ENCODE peak calls at places on chromosome 11, in six cellular contexts. V, A, L, O, N and B are unnamed samples.

GRCh38 chr11:99601179-99601578 is 580.4 kb downstream of the CNTN5 start:
- DNase-seq in L (no peak), O (no peak), N (no peak), A (no peak), V (no peak), B (no peak)

GRCh38 chr11:30733748-30734147 is 147.6 kb upstream of the MPPED2 start:
- DNase-seq in A (no peak), V (no peak), L (no peak), O (no peak), N (no peak), B (no peak)

GRCh38 chr11:134841411-134841810 is 429.4 kb upstream of the B3GAT1 start:
- DNase-seq in L (no peak), O (no peak), A (no peak), V (no peak), N (no peak), B (no peak)

GRCh38 chr11:43579171-43579918 is 101.2 kb upstream of the HSD17B12 start:
- DNase-seq in L (no peak), O (peak; percentile 31), N (no peak), A (no peak), V (no peak), B (peak; percentile 61)

GRCh38 chr11:68905421-68906360 is 2.0 kb downstream of the IGHMBP2 start:
- DNase-seq in L (no peak), N (no peak), A (no peak), O (no peak), V (no peak), B (no peak)

GRCh38 chr11:48110509-48110766 is 106.2 kb upstream of the OR4B1 start:
- DNase-seq in A (no peak), L (no peak), V (no peak), O (no peak), N (no peak), B (no peak)

GRCh38 chr11:120547871-120548681 is 36.5 kb downstream of the GRIK4 start:
- DNase-seq in A (peak; percentile 93), N (no peak), V (peak; percentile 93), O (peak; percentile 98), L (no peak), B (peak; percentile 95)

GRCh38 chr11:13772223-13773046 is 104.0 kb downstream of the FAR1 start:
- DNase-seq in O (peak; percentile 9), A (no peak), V (no peak), L (no peak), N (peak; percentile 6), B (no peak)

GRCh38 chr11:16924826-16925494 is 89.3 kb downstream of the PLEKHA7 start:
- DNase-seq in N (no peak), A (peak; percentile 63), O (peak; percentile 81), L (no peak), V (peak; percentile 82), B (peak; percentile 90)

GRCh38 chr11:102120006-102120405 is 9.8 kb downstream of the YAP1 start:
- DNase-seq in V (no peak), O (no peak), N (no peak), L (no peak), A (no peak), B (no peak)

GRCh38 chr11:104668797-104669463 is 229.3 kb downstream of the CASP12 start:
- DNase-seq in O (no peak), A (no peak), L (no peak), N (no peak), V (no peak), B (no peak)

GRCh38 chr11:134283461-134284230 is 7.5 kb downstream of the GLB1L3 start:
- DNase-seq in A (no peak), V (no peak), O (no peak), N (no peak), L (no peak), B (no peak)

GRCh38 chr11:85759915-85760314 is 51.0 kb downstream of the SYTL2 start:
- DNase-seq in L (no peak), N (no peak), A (no peak), V (no peak), O (no peak), B (no peak)

GRCh38 chr11:100776212-100776896 is 89.3 kb downstream of the ARHGAP42 start:
- DNase-seq in L (no peak), A (no peak), V (no peak), O (no peak), N (no peak), B (no peak)

DNA sequence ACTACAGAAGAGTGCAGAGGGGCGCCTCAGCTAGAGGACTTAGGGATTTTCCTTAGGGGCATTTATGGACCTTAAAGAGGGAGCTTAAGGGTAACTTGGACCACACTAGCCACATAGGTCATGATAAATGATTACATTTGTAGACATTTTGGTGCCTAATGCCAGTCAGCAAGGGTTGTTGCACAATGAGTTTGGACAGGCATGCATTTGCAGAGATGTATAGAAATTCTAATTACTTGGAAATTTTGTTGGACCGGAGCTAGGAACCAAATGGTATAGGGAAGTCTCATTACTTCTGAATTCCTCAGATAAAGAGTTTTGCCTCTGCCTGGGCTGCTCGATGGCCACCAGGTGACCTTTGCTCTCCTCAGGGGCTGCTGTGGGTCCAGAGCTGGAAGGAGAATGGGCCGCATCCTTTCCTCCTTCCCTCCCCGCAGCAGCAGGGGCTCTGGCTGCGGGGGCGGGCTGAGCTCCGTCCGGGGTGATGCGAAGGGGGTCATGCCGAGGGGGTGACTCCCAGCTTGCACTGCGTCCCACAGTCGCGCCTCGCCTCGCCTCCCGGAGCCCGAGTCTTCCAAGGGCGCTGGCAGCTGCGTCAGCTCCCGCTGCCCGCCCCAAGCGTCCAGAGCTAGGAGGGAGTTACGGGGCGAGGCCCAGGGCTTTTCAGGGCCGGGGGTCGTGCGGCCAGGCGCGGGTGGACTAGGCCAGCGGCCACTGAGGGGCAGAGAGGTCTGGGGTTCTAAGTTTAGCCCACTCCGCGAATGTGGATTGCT is 20.2 kb upstream of the MALAT1 start:
- DNase-seq in L (peak; percentile 80), O (peak; percentile 66), A (peak; percentile 79), V (peak; percentile 90), N (no peak), B (peak; percentile 77)
- H3K4me3 ChIP-seq in L (peak overlapping the region; percentile 61), O (no peak overlapping the region), A (no peak overlapping the region), V (peak overlapping the region; percentile 94), N (no peak overlapping the region), B (peak overlapping the region; percentile 2)

GRCh38 chr11:92342886-92343285 is 118.3 kb downstream of the FAT3 start:
- DNase-seq in N (no peak), A (no peak), O (no peak), V (no peak), L (no peak), B (no peak)

GRCh38 chr11:92346220-92346619 is 121.6 kb downstream of the FAT3 start:
- DNase-seq in A (no peak), O (no peak), V (no peak), N (no peak), L (no peak), B (no peak)

GRCh38 chr11:92342034-92342433 is 117.4 kb downstream of the FAT3 start:
- DNase-seq in O (no peak), L (no peak), A (no peak), N (no peak), V (no peak), B (no peak)

DNA sequence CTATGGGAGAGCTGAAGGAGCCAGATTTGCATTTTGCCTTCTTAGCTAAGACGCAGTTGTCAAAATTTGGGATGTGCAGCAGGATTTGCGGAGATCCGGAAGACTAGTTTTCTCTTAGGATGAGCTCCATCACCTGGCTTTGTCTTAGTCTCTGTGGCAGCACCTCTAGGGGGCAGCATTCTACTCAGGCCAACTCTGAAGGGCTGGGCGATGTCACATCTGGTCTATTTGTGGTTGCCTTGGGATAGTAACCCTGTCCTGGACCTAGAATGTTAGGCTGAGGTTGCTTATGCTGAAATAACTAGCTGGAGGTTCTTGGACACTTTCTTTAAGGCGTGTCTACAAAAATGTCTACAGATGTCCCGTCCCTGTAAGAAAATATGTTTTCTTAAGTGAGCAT is 116.2 kb downstream of the FAT3 start:
- DNase-seq in A (no peak), L (no peak), O (peak; percentile 43), N (no peak), V (no peak), B (no peak)
- H3K27ac ChIP-seq in A (no peak overlapping the region), L (no peak overlapping the region), O (no peak overlapping the region), N (no peak overlapping the region), V (no peak overlapping the region), B (no peak overlapping the region)

GRCh38 chr11:27401280-27401679 is 38.3 kb upstream of the CCDC34 start:
- DNase-seq in V (no peak), O (no peak), N (no peak), L (no peak), A (no peak), B (no peak)

GRCh38 chr11:27398413-27398780 is 35.4 kb upstream of the CCDC34 start:
- DNase-seq in V (no peak), L (no peak), N (no peak), O (no peak), A (no peak), B (no peak)

GRCh38 chr11:27396259-27396839 is 33.3 kb upstream of the CCDC34 start:
- DNase-seq in A (no peak), V (no peak), L (no peak), O (no peak), N (no peak), B (no peak)

GRCh38 chr11:27395556-27396258 is 32.7 kb upstream of the CCDC34 start:
- DNase-seq in O (peak; percentile 64), A (no peak), L (no peak), N (no peak), V (no peak), B (no peak)

GRCh38 chr11:27397619-27398412 is 34.8 kb upstream of the CCDC34 start:
- DNase-seq in A (no peak), V (no peak), L (no peak), N (no peak), O (no peak), B (no peak)
- H3K4me3 ChIP-seq in A (no peak overlapping the region), V (no peak overlapping the region), L (no peak overlapping the region), N (no peak overlapping the region), O (no peak overlapping the region), B (no peak overlapping the region)

GRCh38 chr11:62909107-62909894 is 11.9 kb downstream of the CHRM1 start:
- DNase-seq in L (no peak), A (peak; percentile 68), O (peak; percentile 93), N (no peak), V (no peak), B (peak; percentile 89)

GRCh38 chr11:62911137-62912130 is 9.7 kb downstream of the CHRM1 start:
- DNase-seq in N (no peak), L (no peak), O (no peak), A (no peak), V (no peak), B (no peak)

GRCh38 chr11:62912268-62912667 is 8.9 kb downstream of the CHRM1 start:
- DNase-seq in O (no peak), V (no peak), A (no peak), L (no peak), N (no peak), B (no peak)

GRCh38 chr11:62908468-62909072 is 12.6 kb downstream of the CHRM1 start:
- DNase-seq in O (peak; percentile 62), A (no peak), L (no peak), N (no peak), V (no peak), B (no peak)

DNA sequence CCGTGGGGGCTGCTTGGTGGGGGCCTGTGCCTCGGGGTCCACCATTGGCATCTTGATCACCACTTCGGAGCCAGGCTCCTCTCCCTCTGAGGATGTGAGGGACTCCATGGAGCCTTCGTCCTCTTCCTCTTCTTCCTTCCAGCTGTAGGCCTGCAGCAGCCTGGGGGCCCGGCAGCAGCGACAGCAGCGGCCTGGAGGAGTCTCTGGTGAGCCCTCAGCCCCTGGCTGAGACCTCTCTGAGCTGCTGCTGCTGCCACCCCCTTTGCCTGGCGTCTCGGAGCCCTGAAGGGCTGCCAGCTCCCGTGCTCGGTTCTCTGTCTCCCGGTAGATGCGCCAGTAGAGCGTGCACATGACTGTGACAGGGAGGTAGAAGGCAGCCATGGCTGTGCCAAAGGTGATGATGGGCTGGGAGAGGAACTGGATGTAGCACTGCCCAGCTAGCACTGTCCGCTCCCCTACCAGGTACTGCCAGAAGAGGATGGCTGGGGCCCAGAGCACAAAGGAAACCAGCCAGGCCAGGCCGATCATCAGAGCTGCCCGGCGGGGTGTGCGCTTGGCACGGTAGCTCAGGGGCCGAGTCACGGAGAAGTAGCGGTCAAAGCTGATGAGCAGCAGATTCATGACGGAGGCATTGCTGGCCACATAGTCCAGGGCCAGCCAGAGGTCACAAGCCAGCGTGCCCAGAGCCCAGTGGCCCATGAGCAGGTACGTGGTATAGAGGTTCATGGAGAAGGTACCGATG is 10.9 kb downstream of the CHRM1 start:
- DNase-seq in N (no peak), O (no peak), A (no peak), L (no peak), V (no peak), B (no peak)
- H3K27ac ChIP-seq in N (no peak overlapping the region), O (no peak overlapping the region), A (no peak overlapping the region), L (peak overlapping the region; percentile 61), V (no peak overlapping the region), B (no peak overlapping the region)